ENCODE peak calls at places on chromosomes 4 and X, in eight cellular contexts. J, H, N, S, X, V, L and R are unnamed samples.

GRCh38 chr4:118221193-118221800 is 131.5 kb downstream of the PRSS12 start:
- DNase-seq in S (peak), X (no peak), J (no peak), L (peak), H (no peak), V (no peak), N (no peak), R (no peak)

GRCh38 chr4:98747659-98748091 is 89.3 kb upstream of the TSPAN5 start:
- DNase-seq in X (no peak), N (no peak), J (no peak), H (peak), S (no peak), L (no peak), V (no peak), R (no peak)

GRCh38 chr4:8860096-8860891 is 11.3 kb downstream of the HMX1 start:
- DNase-seq in X (no peak), S (no peak), L (no peak), J (no peak), N (no peak), H (no peak), V (no peak), R (no peak)

GRCh38 chr4:14434483-14434882 is 567.8 kb upstream of the CPEB2 start:
- DNase-seq in L (no peak), J (no peak), V (no peak), N (no peak), H (peak), X (peak), S (no peak), R (no peak)

GRCh38 chr4:85869156-85869555 is 394.2 kb downstream of the ARHGAP24 start:
- DNase-seq in L (no peak), H (peak), N (no peak), V (peak), X (no peak), S (no peak), J (no peak), R (no peak)

GRCh38 chr4:169940460-169940859 is 85.7 kb downstream of the MFAP3L start:
- DNase-seq in L (no peak), X (no peak), H (no peak), V (no peak), N (no peak), J (no peak), S (no peak), R (no peak)

GRCh38 chr4:2745981-2746806 is 9.9 kb downstream of the TNIP2 start:
- DNase-seq in H (no peak), N (no peak), S (no peak), J (no peak), L (peak), X (no peak), V (peak), R (peak)

GRCh38 chr4:17010426-17011087 is 112.1 kb upstream of the LDB2 start:
- DNase-seq in N (no peak), V (no peak), L (no peak), J (no peak), S (no peak), X (no peak), H (no peak), R (no peak)

GRCh38 chr4:159227984-159228383 is 125.1 kb downstream of the RAPGEF2 start:
- DNase-seq in X (peak), V (peak), J (no peak), H (peak), L (peak), S (peak), N (no peak), R (peak)

GRCh38 chr4:130359537-130359936 is 1263.6 kb downstream of the C4orf33 start:
- DNase-seq in S (no peak), L (peak), X (no peak), V (peak), H (no peak), N (no peak), J (peak), R (no peak)

GRCh38 chrX:131279617-131280016 is 9.5 kb downstream of the IGSF1 start:
- DNase-seq in L (no peak), X (no peak), V (no peak), H (no peak), S (no peak), J (no peak), N (no peak), R (no peak)

GRCh38 chrX:55220119-55220794 is at the start of gene PAGE5:
- DNase-seq in S (no peak), V (no peak), N (no peak), H (no peak), L (no peak), J (no peak), X (no peak), R (no peak)

GRCh38 chrX:151393514-151393913 is 3.5 kb upstream of the VMA21 start:
- DNase-seq in J (no peak), H (no peak), L (no peak), V (no peak), X (no peak), S (no peak), N (peak), R (no peak)

GRCh38 chrX:129593137-129593536 is 53.1 kb downstream of the OCRL start:
- DNase-seq in H (no peak), N (no peak), J (no peak), X (no peak), V (peak), L (peak), S (no peak), R (no peak)

GRCh38 chrX:3371163-3371562 is 24.7 kb upstream of the MXRA5 start:
- DNase-seq in X (no peak), V (no peak), S (no peak), J (no peak), H (no peak), L (no peak), N (no peak), R (no peak)

GRCh38 chr4:532588-533317 is 33.7 kb downstream of the PIGG start:
- DNase-seq in V (no peak), L (no peak), H (no peak), N (no peak), X (no peak), J (no peak), S (no peak), R (no peak)

GRCh38 chr4:81565137-81565870 is 93.6 kb upstream of the RASGEF1B start:
- DNase-seq in L (no peak), N (no peak), J (no peak), S (no peak), H (no peak), X (peak), V (peak), R (no peak)

GRCh38 chr4:17092990-17093880 is 194.8 kb upstream of the LDB2 start:
- DNase-seq in H (no peak), N (no peak), X (no peak), J (no peak), V (no peak), S (no peak), L (no peak), R (no peak)

GRCh38 chr4:141435446-141436225 is 200.7 kb upstream of the IL15 start:
- DNase-seq in X (no peak), N (no peak), S (no peak), J (peak), L (peak), V (peak), H (peak), R (no peak)

GRCh38 chrX:23694606-23695005 is 27.3 kb downstream of the PRDX4 start:
- DNase-seq in V (peak), H (peak), S (peak), L (peak), N (no peak), X (peak), J (no peak), R (peak)

GRCh38 chr4:48254381-48255072 is 15.1 kb downstream of the TEC start:
- DNase-seq in J (peak), V (peak), L (peak), S (no peak), X (no peak), H (no peak), N (no peak), R (no peak)

GRCh38 chr4:72302981-72303704 is 265.9 kb downstream of the ADAMTS3 start:
- DNase-seq in J (no peak), L (peak), V (peak), N (no peak), X (peak), H (peak), S (peak), R (peak)

GRCh38 chrX:18809641-18810040 is 102.2 kb downstream of the PPEF1 start:
- DNase-seq in L (no peak), J (no peak), V (no peak), S (no peak), N (no peak), X (no peak), H (no peak), R (no peak)

GRCh38 chr4:3522326-3522640 is 9.9 kb downstream of the LRPAP1 start:
- DNase-seq in N (no peak), H (no peak), J (no peak), L (no peak), X (no peak), V (no peak), S (no peak), R (no peak)